ENCODE peak calls at places on chromosomes 4 and X, in nine cellular contexts. One of them, this sample, is unnamed.

GRCh38 chrX:9483376-9483775 is 18.5 kb downstream of the TBL1X start:
- DNase-seq in vagina: no peak
- DNase-seq in breast epithelium: no peak
- DNase-seq in heart left ventricle: no peak
- DNase-seq in sigmoid colon: no peak
- DNase-seq in endothelial cell of umbilical vein: no peak
- DNase-seq in thyroid gland: no peak
- DNase-seq in suprapubic skin: no peak
- DNase-seq in H1: no peak
- DNase-seq in this sample: no peak

GRCh38 chrX:25873196-25873595 is 264.9 kb upstream of the MAGEB18 start:
- DNase-seq in vagina: no peak
- DNase-seq in breast epithelium: no peak
- DNase-seq in heart left ventricle: no peak
- DNase-seq in sigmoid colon: no peak
- DNase-seq in endothelial cell of umbilical vein: peak; percentile 30
- DNase-seq in thyroid gland: no peak
- DNase-seq in suprapubic skin: no peak
- DNase-seq in H1: no peak
- DNase-seq in this sample: no peak

GRCh38 chr4:179625391-179625790 is 2183.2 kb upstream of the AGA start:
- DNase-seq in vagina: no peak
- DNase-seq in breast epithelium: no peak
- DNase-seq in heart left ventricle: no peak
- DNase-seq in sigmoid colon: no peak
- DNase-seq in endothelial cell of umbilical vein: no peak
- DNase-seq in thyroid gland: no peak
- DNase-seq in suprapubic skin: no peak
- DNase-seq in H1: no peak
- DNase-seq in this sample: no peak

GRCh38 chr4:17163156-17163555 is 264.7 kb upstream of the LDB2 start:
- DNase-seq in vagina: no peak
- DNase-seq in breast epithelium: no peak
- DNase-seq in heart left ventricle: no peak
- DNase-seq in sigmoid colon: no peak
- DNase-seq in endothelial cell of umbilical vein: no peak
- DNase-seq in thyroid gland: no peak
- DNase-seq in suprapubic skin: no peak
- DNase-seq in H1: no peak
- DNase-seq in this sample: no peak

GRCh38 chr4:77229433-77229832 is 72.4 kb downstream of the CCNG2 start:
- DNase-seq in vagina: no peak
- DNase-seq in breast epithelium: no peak
- DNase-seq in heart left ventricle: no peak
- DNase-seq in sigmoid colon: no peak
- DNase-seq in endothelial cell of umbilical vein: no peak
- DNase-seq in thyroid gland: no peak
- DNase-seq in suprapubic skin: no peak
- DNase-seq in H1: no peak
- DNase-seq in this sample: no peak

GRCh38 chr4:48024522-48024921 is 8.0 kb downstream of the NIPAL1 start:
- DNase-seq in vagina: no peak
- DNase-seq in breast epithelium: no peak
- DNase-seq in heart left ventricle: no peak
- DNase-seq in sigmoid colon: no peak
- DNase-seq in endothelial cell of umbilical vein: no peak
- DNase-seq in thyroid gland: no peak
- DNase-seq in suprapubic skin: no peak
- DNase-seq in H1: no peak
- DNase-seq in this sample: no peak

GRCh38 chr4:150569384-150569987 is 12.5 kb upstream of the MAB21L2 start:
- DNase-seq in vagina: no peak
- DNase-seq in breast epithelium: no peak
- DNase-seq in heart left ventricle: no peak
- DNase-seq in sigmoid colon: peak; percentile 75
- DNase-seq in endothelial cell of umbilical vein: no peak
- DNase-seq in thyroid gland: no peak
- DNase-seq in suprapubic skin: no peak
- DNase-seq in H1: no peak
- DNase-seq in this sample: no peak

GRCh38 chr4:83629945-83630684 is 94.2 kb downstream of the GPAT3 start:
- DNase-seq in vagina: no peak
- DNase-seq in breast epithelium: no peak
- DNase-seq in heart left ventricle: peak; percentile 40
- DNase-seq in sigmoid colon: peak; percentile 70
- DNase-seq in endothelial cell of umbilical vein: peak; percentile 92
- DNase-seq in thyroid gland: peak; percentile 17
- DNase-seq in suprapubic skin: no peak
- DNase-seq in H1: no peak
- DNase-seq in this sample: peak; percentile 86

GRCh38 chr4:97252615-97253154 is 890.6 kb downstream of the STPG2 start:
- DNase-seq in vagina: no peak
- DNase-seq in breast epithelium: no peak
- DNase-seq in heart left ventricle: no peak
- DNase-seq in sigmoid colon: no peak
- DNase-seq in endothelial cell of umbilical vein: no peak
- DNase-seq in thyroid gland: no peak
- DNase-seq in suprapubic skin: no peak
- DNase-seq in H1: no peak
- DNase-seq in this sample: no peak

GRCh38 chr4:26878729-26879415 is 18.2 kb downstream of the STIM2 start:
- DNase-seq in vagina: no peak
- DNase-seq in breast epithelium: no peak
- DNase-seq in heart left ventricle: no peak
- DNase-seq in sigmoid colon: no peak
- DNase-seq in endothelial cell of umbilical vein: no peak
- DNase-seq in thyroid gland: no peak
- DNase-seq in suprapubic skin: no peak
- DNase-seq in H1: no peak
- DNase-seq in this sample: no peak

GRCh38 chrX:117511379-117511778 is 605.2 kb downstream of the KLHL13 start:
- DNase-seq in vagina: no peak
- DNase-seq in breast epithelium: no peak
- DNase-seq in heart left ventricle: no peak
- DNase-seq in sigmoid colon: no peak
- DNase-seq in endothelial cell of umbilical vein: no peak
- DNase-seq in thyroid gland: no peak
- DNase-seq in suprapubic skin: no peak
- DNase-seq in H1: no peak
- DNase-seq in this sample: no peak

GRCh38 chr4:90145331-90145730 is 18.1 kb downstream of the CCSER1 start:
- DNase-seq in vagina: no peak
- DNase-seq in breast epithelium: no peak
- DNase-seq in heart left ventricle: no peak
- DNase-seq in sigmoid colon: no peak
- DNase-seq in endothelial cell of umbilical vein: no peak
- DNase-seq in thyroid gland: no peak
- DNase-seq in suprapubic skin: no peak
- DNase-seq in H1: no peak
- DNase-seq in this sample: no peak

GRCh38 chr4:138977525-138977924 is 38.1 kb upstream of the NOCT start:
- DNase-seq in vagina: no peak
- DNase-seq in breast epithelium: no peak
- DNase-seq in heart left ventricle: no peak
- DNase-seq in sigmoid colon: no peak
- DNase-seq in endothelial cell of umbilical vein: peak; percentile 23
- DNase-seq in thyroid gland: no peak
- DNase-seq in suprapubic skin: no peak
- DNase-seq in H1: no peak
- DNase-seq in this sample: peak; percentile 59

GRCh38 chrX:98067611-98068010 is 1183.9 kb downstream of the RPA4 start:
- DNase-seq in vagina: no peak
- DNase-seq in breast epithelium: no peak
- DNase-seq in heart left ventricle: no peak
- DNase-seq in sigmoid colon: no peak
- DNase-seq in endothelial cell of umbilical vein: no peak
- DNase-seq in thyroid gland: no peak
- DNase-seq in suprapubic skin: no peak
- DNase-seq in H1: no peak
- DNase-seq in this sample: no peak

GRCh38 chrX:39133971-39134370 is 332.7 kb downstream of the MID1IP1 start:
- DNase-seq in vagina: no peak
- DNase-seq in breast epithelium: no peak
- DNase-seq in heart left ventricle: peak; percentile 39
- DNase-seq in sigmoid colon: no peak
- DNase-seq in endothelial cell of umbilical vein: no peak
- DNase-seq in thyroid gland: no peak
- DNase-seq in suprapubic skin: no peak
- DNase-seq in H1: peak; percentile 1
- DNase-seq in this sample: peak; percentile 48

GRCh38 chrX:9604111-9604907 is 139.5 kb downstream of the TBL1X start:
- DNase-seq in vagina: no peak
- DNase-seq in breast epithelium: no peak
- DNase-seq in heart left ventricle: peak; percentile 66
- DNase-seq in sigmoid colon: no peak
- DNase-seq in endothelial cell of umbilical vein: no peak
- DNase-seq in thyroid gland: peak; percentile 86
- DNase-seq in suprapubic skin: no peak
- DNase-seq in H1: no peak
- DNase-seq in this sample: no peak

DNA sequence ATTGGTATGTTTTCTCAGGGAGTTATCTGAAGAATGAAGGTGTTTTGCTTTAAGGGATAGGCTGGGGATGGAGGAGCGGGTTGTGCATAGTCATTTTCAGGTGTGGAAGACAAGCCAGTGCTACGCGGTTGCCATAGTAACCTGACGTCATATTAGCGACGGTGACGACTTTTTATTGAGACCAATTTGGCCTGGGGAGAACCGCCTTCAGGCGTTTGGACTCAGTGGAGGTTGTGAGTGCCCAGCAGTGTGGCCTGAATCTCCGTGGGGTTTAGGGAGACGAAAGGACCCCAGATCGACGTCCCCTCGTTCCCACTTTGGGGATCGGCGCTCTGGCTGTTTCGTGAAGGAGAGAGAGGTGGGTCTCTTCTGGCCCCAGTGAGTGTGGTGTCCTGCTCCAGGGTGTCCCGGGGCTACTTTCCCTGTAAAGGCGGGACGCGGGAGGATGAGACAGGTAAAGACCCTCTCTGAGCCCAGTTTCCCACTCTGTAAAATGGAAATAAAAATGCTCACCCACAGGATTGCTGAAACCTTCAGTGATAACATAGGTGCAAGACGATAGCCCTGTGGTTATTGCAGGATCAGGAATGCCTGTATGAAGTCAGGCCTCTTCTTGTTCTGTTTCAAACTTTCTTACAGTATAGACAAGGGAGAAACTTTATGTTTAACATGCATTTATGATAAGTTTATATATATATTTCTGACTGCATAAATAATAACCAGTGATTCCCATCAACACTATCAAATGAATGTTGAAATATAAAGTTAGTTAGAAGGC is 48.6 kb downstream of the GPRASP3 start:
- DNase-seq in vagina: no peak
- DNase-seq in breast epithelium: peak; percentile 68
- DNase-seq in heart left ventricle: peak; percentile 67
- DNase-seq in sigmoid colon: peak; percentile 90
- DNase-seq in endothelial cell of umbilical vein: peak; percentile 88
- DNase-seq in thyroid gland: peak; percentile 82
- DNase-seq in suprapubic skin: peak; percentile 84
- DNase-seq in H1: peak; percentile 34
- DNase-seq in this sample: peak; percentile 91
- TF ChIP-seq POLR2A in vagina: no peak
- TF ChIP-seq POLR2A in breast epithelium: no peak
- TF ChIP-seq POLR2A in heart left ventricle: no peak
- TF ChIP-seq POLR2A in sigmoid colon: no peak
- TF ChIP-seq POLR2A in endothelial cell of umbilical vein: no peak
- TF ChIP-seq POLR2A in thyroid gland: peak; percentile 66
- TF ChIP-seq POLR2A in suprapubic skin: no peak
- TF ChIP-seq POLR2A in H1: peak; percentile 86
- TF ChIP-seq POLR2A in this sample: no peak

DNA sequence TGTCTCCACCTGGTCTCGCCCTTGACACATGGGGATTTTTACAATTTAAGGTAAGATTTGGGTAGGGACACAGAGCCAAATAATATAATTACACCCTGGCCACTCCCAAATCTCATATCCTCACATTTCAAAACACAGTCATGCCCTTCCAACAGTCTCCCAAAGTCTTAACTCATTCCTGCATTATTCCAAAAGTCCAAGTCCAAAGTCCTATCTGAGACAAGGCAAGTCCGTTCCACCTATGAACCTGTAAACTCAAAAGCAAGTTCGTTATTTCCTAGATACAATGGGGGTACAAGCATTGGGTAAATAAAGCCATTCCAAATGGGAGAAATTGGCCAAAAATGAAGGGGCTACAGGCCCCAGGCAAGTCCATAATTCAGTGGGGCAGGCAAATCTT is 380.8 kb downstream of the CXXC4 start:
- DNase-seq in vagina: no peak
- DNase-seq in breast epithelium: no peak
- DNase-seq in heart left ventricle: no peak
- DNase-seq in sigmoid colon: no peak
- DNase-seq in endothelial cell of umbilical vein: no peak
- DNase-seq in thyroid gland: no peak
- DNase-seq in suprapubic skin: no peak
- DNase-seq in H1: no peak
- DNase-seq in this sample: no peak
- H3K36me3 ChIP-seq in vagina: no peaks in the 10 kb centered on the region
- H3K36me3 ChIP-seq in breast epithelium: no peaks in the 10 kb centered on the region
- H3K36me3 ChIP-seq in heart left ventricle: no peaks in the 10 kb centered on the region
- H3K36me3 ChIP-seq in sigmoid colon: no peaks in the 10 kb centered on the region
- H3K36me3 ChIP-seq in endothelial cell of umbilical vein: no peaks in the 10 kb centered on the region
- H3K36me3 ChIP-seq in thyroid gland: no peaks in the 10 kb centered on the region
- H3K36me3 ChIP-seq in suprapubic skin: no peaks in the 10 kb centered on the region
- H3K36me3 ChIP-seq in H1: no peaks in the 10 kb centered on the region
- H3K36me3 ChIP-seq in this sample: no peaks in the 10 kb centered on the region

GRCh38 chrX:19990519-19991349 is at the start of gene BCLAF3:
- DNase-seq in vagina: no peak
- DNase-seq in breast epithelium: peak; percentile 82
- DNase-seq in heart left ventricle: peak; percentile 91
- DNase-seq in sigmoid colon: peak; percentile 93
- DNase-seq in endothelial cell of umbilical vein: peak; percentile 76
- DNase-seq in thyroid gland: peak; percentile 90
- DNase-seq in suprapubic skin: peak; percentile 89
- DNase-seq in H1: peak; percentile 56
- DNase-seq in this sample: peak; percentile 94
- TF ChIP-seq POLR2A in vagina: no peak
- TF ChIP-seq POLR2A in breast epithelium: no peak
- TF ChIP-seq POLR2A in heart left ventricle: no peak
- TF ChIP-seq POLR2A in sigmoid colon: no peak
- TF ChIP-seq POLR2A in endothelial cell of umbilical vein: no peak
- TF ChIP-seq POLR2A in thyroid gland: peak; percentile 26
- TF ChIP-seq POLR2A in suprapubic skin: no peak
- TF ChIP-seq POLR2A in H1: no peak
- TF ChIP-seq POLR2A in this sample: peak; percentile 17

GRCh38 chr4:82499705-82500104 is 62.1 kb downstream of the TMEM150C start:
- DNase-seq in vagina: no peak
- DNase-seq in breast epithelium: no peak
- DNase-seq in heart left ventricle: no peak
- DNase-seq in sigmoid colon: no peak
- DNase-seq in endothelial cell of umbilical vein: no peak
- DNase-seq in thyroid gland: no peak
- DNase-seq in suprapubic skin: no peak
- DNase-seq in H1: no peak
- DNase-seq in this sample: no peak

GRCh38 chr4:82496349-82496748 is 65.4 kb downstream of the TMEM150C start:
- DNase-seq in vagina: no peak
- DNase-seq in breast epithelium: no peak
- DNase-seq in heart left ventricle: no peak
- DNase-seq in sigmoid colon: no peak
- DNase-seq in endothelial cell of umbilical vein: no peak
- DNase-seq in thyroid gland: no peak
- DNase-seq in suprapubic skin: no peak
- DNase-seq in H1: no peak
- DNase-seq in this sample: no peak

GRCh38 chr4:82500830-82501229 is 61.0 kb downstream of the TMEM150C start:
- DNase-seq in vagina: no peak
- DNase-seq in breast epithelium: no peak
- DNase-seq in heart left ventricle: no peak
- DNase-seq in sigmoid colon: no peak
- DNase-seq in endothelial cell of umbilical vein: no peak
- DNase-seq in thyroid gland: no peak
- DNase-seq in suprapubic skin: no peak
- DNase-seq in H1: no peak
- DNase-seq in this sample: no peak

GRCh38 chr4:82500106-82500738 is 61.6 kb downstream of the TMEM150C start:
- DNase-seq in vagina: no peak
- DNase-seq in breast epithelium: no peak
- DNase-seq in heart left ventricle: no peak
- DNase-seq in sigmoid colon: no peak
- DNase-seq in endothelial cell of umbilical vein: no peak
- DNase-seq in thyroid gland: no peak
- DNase-seq in suprapubic skin: no peak
- DNase-seq in H1: no peak
- DNase-seq in this sample: no peak
- H3K36me3 ChIP-seq in vagina: no peaks in the 10 kb centered on the region
- H3K36me3 ChIP-seq in breast epithelium: no peaks in the 10 kb centered on the region
- H3K36me3 ChIP-seq in heart left ventricle: peaks cover 18% of the 10 kb centered on the region
- H3K36me3 ChIP-seq in sigmoid colon: no peaks in the 10 kb centered on the region
- H3K36me3 ChIP-seq in endothelial cell of umbilical vein: no peaks in the 10 kb centered on the region
- H3K36me3 ChIP-seq in thyroid gland: no peaks in the 10 kb centered on the region
- H3K36me3 ChIP-seq in suprapubic skin: no peaks in the 10 kb centered on the region
- H3K36me3 ChIP-seq in H1: no peaks in the 10 kb centered on the region
- H3K36me3 ChIP-seq in this sample: no peaks in the 10 kb centered on the region

This sample was measured in Peyer's patch.